ENCODE peak calls at places on chromosome 18, in seven cellular contexts. Z is HCT116, M is left ventricle myocardium inferior, R is IMR-90, F is GM23248, S is suprapubic skin, T is lung. Y is an unnamed sample. For H3K4me1, the result is how much of the 10 kb centered on the place peaks cover.

GRCh38 chr18:316391-316790 is 48.5 kb upstream of the THOC1 start:
- DNase-seq in F (peak), T (no peak), M (no peak), S (no peak), R (peak), Z (no peak), Y (no peak)

GRCh38 chr18:35256947-35257346 is 16.1 kb downstream of the ZNF397 start:
- DNase-seq in T (no peak), F (no peak), Z (no peak), M (no peak), S (no peak), R (no peak), Y (no peak)

GRCh38 chr18:73741946-73742345 is 405.7 kb downstream of the FBXO15 start:
- DNase-seq in F (peak), M (no peak), S (no peak), Z (no peak), R (peak), T (no peak), Y (no peak)

GRCh38 chr18:55419939-55420664 is 167.9 kb downstream of the TCF4 start:
- DNase-seq in Z (no peak), T (no peak), M (no peak), R (no peak), F (peak), S (no peak), Y (no peak)

GRCh38 chr18:49340446-49340845 is 120.0 kb downstream of the DYM start:
- DNase-seq in T (no peak), F (peak), S (no peak), M (no peak), R (peak), Z (no peak), Y (no peak)

GRCh38 chr18:42477261-42477660 is 522.2 kb downstream of the PIK3C3 start:
- DNase-seq in R (no peak), T (no peak), Z (no peak), S (no peak), F (no peak), M (no peak), Y (no peak)

GRCh38 chr18:78622251-78622953 is 357.2 kb upstream of the SALL3 start:
- DNase-seq in R (no peak), M (no peak), Z (no peak), F (no peak), T (no peak), S (no peak), Y (no peak)

GRCh38 chr18:43789234-43790000 is 512.1 kb upstream of the SYT4 start:
- DNase-seq in T (no peak), M (no peak), F (peak), S (no peak), Z (no peak), R (no peak), Y (no peak)

GRCh38 chr18:45050712-45051639 is 370.3 kb downstream of the SETBP1 start:
- DNase-seq in F (peak), M (no peak), S (no peak), T (no peak), R (peak), Z (no peak), Y (no peak)

GRCh38 chr18:63962137-63962536 is 7.7 kb upstream of the SERPINB8 start:
- DNase-seq in M (no peak), Z (no peak), T (no peak), S (no peak), F (peak), R (no peak), Y (no peak)

GRCh38 chr18:77512152-77512551 is 262.5 kb downstream of the GALR1 start:
- DNase-seq in S (no peak), T (no peak), R (no peak), M (no peak), F (no peak), Z (no peak), Y (no peak)

GRCh38 chr18:419542-420175 is 80.8 kb downstream of the COLEC12 start:
- DNase-seq in S (no peak), Z (no peak), R (no peak), F (no peak), T (no peak), M (no peak), Y (no peak)

GRCh38 chr18:27604583-27604982 is 419.5 kb upstream of the CHST9 start:
- DNase-seq in F (peak), S (no peak), Z (no peak), T (no peak), R (peak), M (no peak), Y (no peak)

GRCh38 chr18:52685316-52685715 is 345.3 kb downstream of the DCC start:
- DNase-seq in F (no peak), T (no peak), Z (no peak), S (no peak), M (no peak), R (no peak), Y (no peak)

GRCh38 chr18:63511285-63511684 is 30.9 kb upstream of the SERPINB12 start:
- DNase-seq in S (no peak), Z (peak), R (peak), T (no peak), M (no peak), F (no peak), Y (no peak)

GRCh38 chr18:47397671-47398319 is 146.3 kb upstream of the SKOR2 start:
- DNase-seq in T (no peak), M (no peak), F (no peak), S (no peak), Z (peak), R (no peak), Y (no peak)

GRCh38 chr18:32730620-32731021 is 42.2 kb downstream of the KLHL14 start:
- DNase-seq in Z (no peak), T (no peak), R (no peak), F (peak), M (no peak), S (no peak), Y (no peak)

GRCh38 chr18:48264508-48264907 is 144.7 kb downstream of the ZBTB7C start:
- DNase-seq in F (peak), M (no peak), T (no peak), R (no peak), Z (no peak), S (no peak), Y (peak)

GRCh38 chr18:74175658-74176057 is 27.3 kb downstream of the TIMM21 start:
- DNase-seq in F (no peak), S (no peak), M (no peak), T (no peak), Z (no peak), R (no peak), Y (no peak)

GRCh38 chr18:12309683-12310198 is 1.7 kb downstream of the TUBB6 start:
- DNase-seq in F (peak), S (peak), T (no peak), Z (no peak), R (no peak), M (no peak), Y (no peak)

GRCh38 chr18:54712315-54712714 is 116.0 kb upstream of the RAB27B start:
- DNase-seq in T (no peak), R (peak), F (peak), S (no peak), Z (no peak), M (no peak), Y (no peak)

GRCh38 chr18:75204262-75204977 is 4.5 kb downstream of the PTGR3 start:
- DNase-seq in Z (no peak), S (no peak), T (no peak), R (peak), F (peak), M (peak), Y (no peak)

DNA sequence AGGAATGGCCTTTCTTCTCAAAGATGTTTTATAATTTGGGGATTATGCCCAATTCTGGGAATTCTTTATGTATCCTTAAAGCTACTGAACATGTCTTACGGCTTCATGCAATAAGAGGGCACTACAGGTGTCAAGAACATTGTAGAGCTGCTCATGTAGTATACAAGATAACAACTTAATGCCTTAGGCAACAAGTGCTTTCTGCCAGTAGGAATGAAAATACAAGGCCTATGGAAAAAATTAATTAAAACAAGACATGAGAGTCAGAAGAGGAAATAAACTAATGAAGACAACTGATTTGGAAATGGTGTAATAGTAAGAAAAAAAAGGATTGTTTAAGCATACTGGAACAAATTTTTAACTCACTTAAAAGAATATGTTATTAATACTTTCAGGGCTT is 27.3 kb downstream of the GREB1L start:
- DNase-seq in S (no peak), F (no peak), T (no peak), M (no peak), R (no peak), Z (no peak), Y (no peak)
- H3K27ac ChIP-seq in S (no peak), F (no peak), T (no peak), M (no peak), R (no peak), Z (no peak), Y (no peak)

GRCh38 chr18:31647354-31647753 is 37.0 kb downstream of the B4GALT6 start:
- DNase-seq in T (no peak), M (no peak), F (no peak), Z (no peak), R (no peak), S (no peak), Y (no peak)
- H3K4me1 ChIP-seq in T (under half), M (under half), F (under half), Z (under half), R (under half), S (under half), Y (under half)

GRCh38 chr18:79963658-79964329 is 649 bp upstream of the HSBP1L1 start:
- DNase-seq in M (no peak), F (no peak), S (no peak), R (no peak), T (no peak), Z (no peak), Y (no peak)
- H3K27ac ChIP-seq in M (peak), F (no peak), S (peak), R (no peak), T (no peak), Z (peak), Y (no peak)

GRCh38 chr18:59388180-59388579 is 29.1 kb upstream of the LMAN1 start:
- DNase-seq in F (no peak), Z (no peak), T (no peak), S (no peak), M (no peak), R (no peak), Y (no peak)

GRCh38 chr18:59386909-59387515 is 27.9 kb upstream of the LMAN1 start:
- DNase-seq in T (no peak), F (no peak), S (no peak), R (no peak), Z (no peak), M (no peak), Y (no peak)

GRCh38 chr18:59383831-59384230 is 24.8 kb upstream of the LMAN1 start:
- DNase-seq in F (no peak), S (no peak), Z (no peak), M (no peak), T (no peak), R (no peak), Y (no peak)

GRCh38 chr18:59382388-59382787 is 23.3 kb upstream of the LMAN1 start:
- DNase-seq in M (no peak), S (no peak), T (peak), Z (no peak), R (no peak), F (no peak), Y (no peak)

DNA sequence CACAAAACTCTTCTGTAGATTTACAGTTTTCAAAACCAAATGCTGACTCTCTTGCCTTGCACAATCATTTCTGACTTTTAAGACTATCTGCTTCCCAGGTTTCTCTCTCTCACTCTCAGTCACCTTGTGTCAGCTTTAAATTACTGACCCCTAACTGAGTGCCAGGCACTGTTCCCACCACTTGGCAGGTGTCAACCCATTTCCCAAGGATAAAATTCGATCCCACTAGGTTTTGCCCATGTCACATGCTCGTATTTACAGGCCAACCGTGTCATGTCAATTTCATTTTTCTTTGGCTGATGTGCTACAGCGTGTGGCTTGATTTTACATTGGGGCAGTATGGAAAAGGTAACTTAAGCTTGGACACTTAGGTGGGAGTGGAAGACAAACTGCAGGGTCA is 26.1 kb upstream of the LMAN1 start:
- DNase-seq in Z (no peak), F (no peak), T (no peak), S (no peak), R (no peak), M (no peak), Y (no peak)
- H3K4me1 ChIP-seq in Z (under half), F (under half), T (under half), S (under half), R (under half), M (under half), Y (under half)

GRCh38 chr18:13435596-13436333 is 217.2 kb downstream of the LDLRAD4 start:
- DNase-seq in R (no peak), F (peak), Z (no peak), M (no peak), T (no peak), S (no peak), Y (peak)
- H3K27ac ChIP-seq in R (no peak), F (peak), Z (no peak), M (peak), T (peak), S (peak), Y (peak)

Y was measured in aorta.